ENCODE peak calls at places on chromosome 20, in six cellular contexts. G, S, K, L, C and X are unnamed samples.

GRCh38 chr20:19661717-19662637 is 96.1 kb upstream of the RIN2 start:
- DNase-seq in G (no peak), S (peak), K (peak), L (peak), C (peak), X (peak)

GRCh38 chr20:63087236-63087871 is 80.6 kb upstream of the BHLHE23 start:
- DNase-seq in G (peak), S (no peak), K (no peak), L (peak), C (peak), X (no peak)

GRCh38 chr20:37226889-37227288 is 34.7 kb downstream of the GHRH start:
- DNase-seq in G (no peak), S (no peak), K (peak), L (peak), C (no peak), X (no peak)

GRCh38 chr20:58618694-58619540 is 32.2 kb upstream of the STX16 start:
- DNase-seq in G (no peak), S (no peak), K (peak), L (no peak), C (peak), X (no peak)

GRCh38 chr20:58721951-58722371 is 29.4 kb downstream of the NPEPL1 start:
- DNase-seq in G (peak), S (no peak), K (no peak), L (no peak), C (peak), X (no peak)

GRCh38 chr20:18728867-18729224 is 84.7 kb upstream of the SCP2D1 start:
- DNase-seq in G (no peak), S (no peak), K (no peak), L (no peak), C (no peak), X (no peak)

GRCh38 chr20:1275919-1276318 is 9.8 kb downstream of the SNPH start:
- DNase-seq in G (peak), S (no peak), K (no peak), L (no peak), C (no peak), X (no peak)

GRCh38 chr20:61915101-61915500 is 150.6 kb downstream of the TAF4 start:
- DNase-seq in G (no peak), S (no peak), K (no peak), L (peak), C (no peak), X (no peak)

GRCh38 chr20:5674176-5674660 is 76.0 kb upstream of the SHLD1 start:
- DNase-seq in G (no peak), S (no peak), K (peak), L (no peak), C (no peak), X (peak)

GRCh38 chr20:10551732-10552724 is 116.9 kb downstream of the SLX4IP start:
- DNase-seq in G (no peak), S (no peak), K (peak), L (no peak), C (peak), X (peak)

GRCh38 chr20:58402305-58402704 is 13.3 kb downstream of the VAPB start:
- DNase-seq in G (no peak), S (no peak), K (no peak), L (no peak), C (no peak), X (no peak)

GRCh38 chr20:34654207-34654744 is 22.6 kb downstream of the PIGU start:
- DNase-seq in G (no peak), S (no peak), K (no peak), L (no peak), C (no peak), X (no peak)

GRCh38 chr20:53238121-53238660 is 266.0 kb downstream of the TSHZ2 start:
- DNase-seq in G (no peak), S (no peak), K (no peak), L (no peak), C (no peak), X (no peak)

GRCh38 chr20:44832724-44833123 is 22.4 kb upstream of the RIMS4 start:
- DNase-seq in G (no peak), S (no peak), K (peak), L (no peak), C (no peak), X (no peak)

GRCh38 chr20:48012401-48012974 is 227.2 kb upstream of the SULF2 start:
- DNase-seq in G (no peak), S (no peak), K (peak), L (no peak), C (no peak), X (no peak)

GRCh38 chr20:63082308-63082938 is 75.7 kb upstream of the BHLHE23 start:
- DNase-seq in G (no peak), S (peak), K (peak), L (peak), C (peak), X (peak)

GRCh38 chr20:53739799-53740785 is 146.5 kb upstream of the ZNF217 start:
- DNase-seq in G (no peak), S (no peak), K (peak), L (no peak), C (no peak), X (peak)

GRCh38 chr20:13035399-13036173 is 26.8 kb downstream of the SPTLC3 start:
- DNase-seq in G (no peak), S (no peak), K (no peak), L (no peak), C (no peak), X (no peak)

GRCh38 chr20:20837574-20838021 is 125.2 kb upstream of the RALGAPA2 start:
- DNase-seq in G (no peak), S (peak), K (peak), L (peak), C (peak), X (peak)

GRCh38 chr20:32378461-32378860 is 20.3 kb downstream of the ASXL1 start:
- DNase-seq in G (no peak), S (no peak), K (peak), L (no peak), C (no peak), X (no peak)

GRCh38 chr20:47825011-47825762 is 39.9 kb upstream of the SULF2 start:
- DNase-seq in G (no peak), S (no peak), K (no peak), L (no peak), C (no peak), X (no peak)

GRCh38 chr20:6178537-6178936 is 55.7 kb upstream of the FERMT1 start:
- DNase-seq in G (no peak), S (peak), K (peak), L (no peak), C (no peak), X (no peak)

GRCh38 chr20:14632906-14633305 is 295.5 kb upstream of the FLRT3 start:
- DNase-seq in G (no peak), S (no peak), K (no peak), L (no peak), C (peak), X (no peak)
- TF ChIP-seq CTCF in G (no peak), S (no peak), K (no peak), L (no peak), C (no peak), X (no peak)

GRCh38 chr20:57261488-57262243 is 4.8 kb downstream of the BMP7 start:
- DNase-seq in G (no peak), S (no peak), K (no peak), L (peak), C (no peak), X (no peak)
- TF ChIP-seq CTCF in G (no peak), S (no peak), K (no peak), L (no peak), C (no peak), X (no peak)

GRCh38 chr20:50957276-50957675 is 1.1 kb downstream of the DPM1 start:
- DNase-seq in G (no peak), S (no peak), K (peak), L (no peak), C (no peak), X (no peak)

GRCh38 chr20:50953821-50954220 is 4.5 kb downstream of the DPM1 start:
- DNase-seq in G (no peak), S (no peak), K (no peak), L (no peak), C (no peak), X (no peak)

GRCh38 chr20:50959543-50960126 is 1.0 kb downstream of the MOCS3 start:
- DNase-seq in G (no peak), S (no peak), K (no peak), L (no peak), C (no peak), X (no peak)

GRCh38 chr20:50957798-50958732 is at the start of gene DPM1:
- DNase-seq in G (peak), S (peak), K (peak), L (peak), C (peak), X (peak)

DNA sequence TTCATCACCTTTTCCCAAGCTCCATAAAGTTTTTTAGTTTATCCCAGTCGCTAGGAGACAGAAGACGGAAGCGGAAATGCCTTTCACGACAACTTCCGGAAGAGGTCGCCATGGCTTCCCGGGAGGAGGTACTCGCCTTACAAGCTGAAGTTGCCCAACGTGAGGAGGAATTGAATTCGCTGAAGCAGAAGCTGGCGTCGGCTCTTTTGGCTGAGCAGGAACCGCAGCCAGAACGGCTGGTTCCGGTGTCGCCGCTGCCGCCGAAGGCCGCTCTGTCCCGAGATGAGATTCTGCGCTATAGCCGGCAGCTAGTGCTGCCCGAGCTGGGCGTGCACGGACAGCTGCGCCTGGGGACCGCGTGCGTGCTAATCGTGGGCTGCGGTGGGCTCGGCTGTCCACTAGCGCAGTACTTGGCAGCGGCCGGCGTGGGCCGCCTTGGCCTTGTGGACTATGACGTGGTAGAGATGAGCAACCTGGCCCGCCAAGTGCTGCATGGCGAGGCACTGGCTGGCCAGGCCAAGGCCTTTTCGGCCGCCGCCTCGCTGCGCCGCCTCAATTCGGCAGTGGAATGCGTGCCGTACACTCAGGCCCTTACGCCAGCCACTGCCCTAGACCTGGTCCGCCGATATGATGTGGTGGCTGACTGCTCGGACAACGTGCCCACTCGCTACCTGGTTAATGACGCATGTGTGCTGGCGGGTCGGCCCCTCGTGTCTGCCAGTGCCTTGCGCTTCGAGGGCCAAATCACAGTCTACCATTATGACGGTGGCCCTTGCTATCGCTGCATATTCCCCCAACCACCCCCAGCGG is at the start of gene MOCS3:
- DNase-seq in G (peak), S (peak), K (peak), L (peak), C (peak), X (peak)
- TF ChIP-seq CTCF in G (no peak), S (no peak), K (no peak), L (no peak), C (no peak), X (peak)

GRCh38 chr20:33576432-33576883 is 85.7 kb upstream of the C20orf144 start:
- DNase-seq in G (no peak), S (no peak), K (peak), L (no peak), C (peak), X (no peak)
- TF ChIP-seq CTCF in G (no peak), S (no peak), K (peak), L (no peak), C (no peak), X (no peak)

GRCh38 chr20:25085756-25086495 is 4.0 kb upstream of the VSX1 start:
- DNase-seq in G (no peak), S (no peak), K (no peak), L (no peak), C (no peak), X (no peak)

GRCh38 chr20:25084616-25085187 is 2.8 kb upstream of the VSX1 start:
- DNase-seq in G (no peak), S (no peak), K (no peak), L (no peak), C (peak), X (no peak)

GRCh38 chr20:25083141-25083772 is 1.3 kb upstream of the VSX1 start:
- DNase-seq in G (peak), S (no peak), K (no peak), L (no peak), C (no peak), X (no peak)

GRCh38 chr20:25082498-25082873 is 545 bp upstream of the VSX1 start:
- DNase-seq in G (peak), S (no peak), K (no peak), L (no peak), C (no peak), X (no peak)

DNA sequence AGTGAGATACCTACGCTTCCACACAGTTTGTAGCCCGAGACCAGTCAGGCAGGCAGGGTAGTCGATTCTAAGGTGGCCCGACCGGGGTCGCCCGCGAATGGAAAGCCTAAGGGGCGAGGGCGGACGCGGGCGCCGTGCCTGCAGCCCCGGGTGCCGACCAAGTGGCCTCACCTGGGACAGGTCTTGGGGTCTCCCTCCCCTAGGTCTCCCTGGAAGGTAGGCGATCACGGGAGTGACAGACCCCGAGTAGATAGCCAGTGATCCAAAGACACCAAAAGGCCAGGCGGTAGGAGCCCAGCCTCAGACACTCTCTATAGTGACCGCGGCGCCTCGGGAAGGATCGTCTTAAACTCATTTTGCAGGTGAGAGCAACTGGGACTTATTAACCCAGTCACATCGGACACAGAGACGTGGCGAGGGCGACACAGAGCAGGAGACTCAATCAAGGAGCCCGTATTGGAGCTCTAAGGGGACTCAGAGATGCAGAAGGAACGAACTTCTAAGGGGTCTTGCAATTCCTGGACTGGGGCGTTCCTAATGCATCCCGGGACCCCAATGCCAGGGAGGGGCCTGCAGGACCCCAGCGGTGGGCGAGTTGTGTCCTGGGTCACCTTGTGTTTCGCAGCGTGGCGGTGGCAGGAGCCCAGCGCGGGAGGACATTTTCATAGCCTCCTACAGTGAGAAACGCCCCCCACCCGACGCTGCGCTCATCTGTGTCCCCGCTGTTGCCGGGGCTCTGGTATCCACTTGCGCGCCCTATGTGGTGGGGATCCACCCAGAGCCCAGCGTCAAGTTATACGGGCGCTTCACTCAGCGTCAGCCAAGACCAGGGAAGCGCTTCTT is 2.1 kb upstream of the VSX1 start:
- DNase-seq in G (peak), S (no peak), K (no peak), L (no peak), C (no peak), X (no peak)
- TF ChIP-seq CTCF in G (peak), S (no peak), K (peak), L (no peak), C (no peak), X (no peak)